ENCODE peak calls at places on chromosomes 4 and X, in six cellular contexts. One of them, this sample, is unnamed.

GRCh38 chr4:98369322-98369721 is 108.1 kb downstream of the RAP1GDS1 start:
- DNase-seq in lung: no peak
- DNase-seq in upper lobe of right lung: no peak
- DNase-seq in suprapubic skin: no peak
- DNase-seq in astrocyte of the spinal cord: no peak
- DNase-seq in body of pancreas: no peak
- DNase-seq in this sample: no peak

GRCh38 chrX:112851161-112851779 is 10.6 kb upstream of the AMOT start:
- DNase-seq in lung: no peak
- DNase-seq in upper lobe of right lung: no peak
- DNase-seq in body of pancreas: no peak
- DNase-seq in astrocyte of the spinal cord: no peak
- DNase-seq in suprapubic skin: no peak
- DNase-seq in this sample: no peak

GRCh38 chr4:144356941-144357381 is 216.4 kb upstream of the GYPA start:
- DNase-seq in lung: no peak
- DNase-seq in body of pancreas: no peak
- DNase-seq in suprapubic skin: no peak
- DNase-seq in astrocyte of the spinal cord: no peak
- DNase-seq in upper lobe of right lung: no peak
- DNase-seq in this sample: peak; percentile 16

GRCh38 chr4:91087743-91088142 is 960.5 kb downstream of the CCSER1 start:
- DNase-seq in suprapubic skin: no peak
- DNase-seq in lung: no peak
- DNase-seq in astrocyte of the spinal cord: no peak
- DNase-seq in body of pancreas: no peak
- DNase-seq in upper lobe of right lung: no peak
- DNase-seq in this sample: peak; percentile 1

GRCh38 chr4:89222171-89222570 is 85.4 kb downstream of the GPRIN3 start:
- DNase-seq in lung: no peak
- DNase-seq in astrocyte of the spinal cord: no peak
- DNase-seq in body of pancreas: no peak
- DNase-seq in suprapubic skin: no peak
- DNase-seq in upper lobe of right lung: no peak
- DNase-seq in this sample: no peak

GRCh38 chr4:114642173-114642780 is 43.7 kb downstream of the UGT8 start:
- DNase-seq in lung: no peak
- DNase-seq in suprapubic skin: no peak
- DNase-seq in body of pancreas: no peak
- DNase-seq in astrocyte of the spinal cord: no peak
- DNase-seq in upper lobe of right lung: no peak
- DNase-seq in this sample: no peak

GRCh38 chr4:53651142-53651720 is 59.9 kb upstream of the LNX1 start:
- DNase-seq in upper lobe of right lung: peak; percentile 69
- DNase-seq in astrocyte of the spinal cord: no peak
- DNase-seq in lung: no peak
- DNase-seq in suprapubic skin: no peak
- DNase-seq in body of pancreas: peak; percentile 64
- DNase-seq in this sample: no peak

GRCh38 chr4:71277353-71277752 is 61.5 kb upstream of the SLC4A4 start:
- DNase-seq in body of pancreas: no peak
- DNase-seq in astrocyte of the spinal cord: no peak
- DNase-seq in suprapubic skin: no peak
- DNase-seq in upper lobe of right lung: no peak
- DNase-seq in lung: no peak
- DNase-seq in this sample: no peak

GRCh38 chrX:24396930-24397277 is 36.5 kb downstream of the SUPT20HL1 start:
- DNase-seq in astrocyte of the spinal cord: no peak
- DNase-seq in upper lobe of right lung: no peak
- DNase-seq in lung: no peak
- DNase-seq in suprapubic skin: no peak
- DNase-seq in body of pancreas: no peak
- DNase-seq in this sample: no peak

GRCh38 chrX:117973175-117974075 is 143.2 kb downstream of the KLHL13 start:
- DNase-seq in body of pancreas: no peak
- DNase-seq in lung: no peak
- DNase-seq in upper lobe of right lung: no peak
- DNase-seq in suprapubic skin: no peak
- DNase-seq in astrocyte of the spinal cord: no peak
- DNase-seq in this sample: no peak

GRCh38 chr4:87116230-87116629 is 104.2 kb downstream of the KLHL8 start:
- DNase-seq in body of pancreas: no peak
- DNase-seq in upper lobe of right lung: no peak
- DNase-seq in lung: no peak
- DNase-seq in suprapubic skin: no peak
- DNase-seq in astrocyte of the spinal cord: peak; percentile 52
- DNase-seq in this sample: peak; percentile 74

GRCh38 chr4:87112063-87112462 is 108.4 kb downstream of the KLHL8 start:
- DNase-seq in body of pancreas: no peak
- DNase-seq in astrocyte of the spinal cord: no peak
- DNase-seq in upper lobe of right lung: no peak
- DNase-seq in lung: no peak
- DNase-seq in suprapubic skin: no peak
- DNase-seq in this sample: peak; percentile 43

GRCh38 chr4:87117051-87117729 is 103.2 kb downstream of the KLHL8 start:
- DNase-seq in astrocyte of the spinal cord: no peak
- DNase-seq in body of pancreas: no peak
- DNase-seq in lung: no peak
- DNase-seq in upper lobe of right lung: no peak
- DNase-seq in suprapubic skin: no peak
- DNase-seq in this sample: no peak

GRCh38 chr4:87117730-87118075 is 102.7 kb downstream of the KLHL8 start:
- DNase-seq in suprapubic skin: no peak
- DNase-seq in upper lobe of right lung: no peak
- DNase-seq in lung: no peak
- DNase-seq in astrocyte of the spinal cord: no peak
- DNase-seq in body of pancreas: no peak
- DNase-seq in this sample: no peak

GRCh38 chr4:87114245-87115062 is 106.0 kb downstream of the KLHL8 start:
- DNase-seq in upper lobe of right lung: no peak
- DNase-seq in body of pancreas: no peak
- DNase-seq in suprapubic skin: no peak
- DNase-seq in astrocyte of the spinal cord: no peak
- DNase-seq in lung: no peak
- DNase-seq in this sample: no peak
- TF ChIP-seq CTCF in upper lobe of right lung: no peak
- TF ChIP-seq CTCF in body of pancreas: no peak
- TF ChIP-seq CTCF in suprapubic skin: no peak
- TF ChIP-seq CTCF in astrocyte of the spinal cord: peak; percentile 21
- TF ChIP-seq CTCF in lung: no peak
- TF ChIP-seq CTCF in this sample: peak; percentile 14

GRCh38 chr4:177699365-177700213 is 257.4 kb upstream of the AGA start:
- DNase-seq in body of pancreas: no peak
- DNase-seq in astrocyte of the spinal cord: peak; percentile 39
- DNase-seq in suprapubic skin: no peak
- DNase-seq in upper lobe of right lung: no peak
- DNase-seq in lung: no peak
- DNase-seq in this sample: peak; percentile 20
- H3K4me3 ChIP-seq in body of pancreas: no peak overlapping the region
- H3K4me3 ChIP-seq in astrocyte of the spinal cord: no peak overlapping the region
- H3K4me3 ChIP-seq in suprapubic skin: no peak overlapping the region
- H3K4me3 ChIP-seq in upper lobe of right lung: no peak overlapping the region
- H3K4me3 ChIP-seq in lung: no peak overlapping the region
- H3K4me3 ChIP-seq in this sample: no peak overlapping the region

DNA sequence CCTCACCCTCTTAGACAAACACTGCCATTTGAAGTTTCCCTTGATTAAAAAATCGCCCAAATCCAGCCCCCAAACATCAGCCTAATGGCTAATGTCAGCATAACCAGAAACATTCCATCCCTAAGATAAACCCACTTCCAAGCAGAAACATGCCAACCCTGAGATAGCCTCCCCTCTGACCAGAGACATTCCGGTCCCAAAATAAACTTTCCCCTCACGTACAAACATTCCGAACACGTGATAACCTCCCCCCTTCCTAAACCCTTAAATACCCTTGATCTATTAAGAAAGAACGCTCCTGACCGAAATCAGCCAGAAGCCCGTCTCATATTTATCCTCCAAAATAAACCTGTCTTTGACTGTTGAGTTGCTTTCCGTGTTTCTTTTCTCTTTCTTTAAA is 237.2 kb downstream of the ASMT start:
- DNase-seq in lung: no peak
- DNase-seq in astrocyte of the spinal cord: no peak
- DNase-seq in body of pancreas: no peak
- DNase-seq in upper lobe of right lung: no peak
- DNase-seq in suprapubic skin: no peak
- DNase-seq in this sample: no peak
- TF ChIP-seq CTCF in lung: no peak
- TF ChIP-seq CTCF in astrocyte of the spinal cord: no peak
- TF ChIP-seq CTCF in body of pancreas: no peak
- TF ChIP-seq CTCF in upper lobe of right lung: no peak
- TF ChIP-seq CTCF in suprapubic skin: no peak
- TF ChIP-seq CTCF in this sample: no peak

GRCh38 chrX:80334583-80334982 is 85.7 kb upstream of the TENT5D start:
- DNase-seq in lung: no peak
- DNase-seq in suprapubic skin: no peak
- DNase-seq in body of pancreas: no peak
- DNase-seq in upper lobe of right lung: no peak
- DNase-seq in astrocyte of the spinal cord: no peak
- DNase-seq in this sample: no peak

GRCh38 chrX:80331285-80331684 is 89.0 kb upstream of the TENT5D start:
- DNase-seq in lung: no peak
- DNase-seq in upper lobe of right lung: no peak
- DNase-seq in body of pancreas: no peak
- DNase-seq in suprapubic skin: no peak
- DNase-seq in astrocyte of the spinal cord: no peak
- DNase-seq in this sample: no peak

GRCh38 chrX:80335062-80335830 is 85.0 kb upstream of the TENT5D start:
- DNase-seq in upper lobe of right lung: peak; percentile 76
- DNase-seq in lung: peak; percentile 47
- DNase-seq in body of pancreas: peak; percentile 73
- DNase-seq in astrocyte of the spinal cord: no peak
- DNase-seq in suprapubic skin: no peak
- DNase-seq in this sample: no peak
- H3K4me3 ChIP-seq in upper lobe of right lung: peak overlapping the region; percentile 33
- H3K4me3 ChIP-seq in lung: peak overlapping the region; percentile 38
- H3K4me3 ChIP-seq in body of pancreas: no peak overlapping the region
- H3K4me3 ChIP-seq in astrocyte of the spinal cord: peak overlapping the region; percentile 12
- H3K4me3 ChIP-seq in suprapubic skin: peak overlapping the region; percentile 42
- H3K4me3 ChIP-seq in this sample: no peak overlapping the region

DNA sequence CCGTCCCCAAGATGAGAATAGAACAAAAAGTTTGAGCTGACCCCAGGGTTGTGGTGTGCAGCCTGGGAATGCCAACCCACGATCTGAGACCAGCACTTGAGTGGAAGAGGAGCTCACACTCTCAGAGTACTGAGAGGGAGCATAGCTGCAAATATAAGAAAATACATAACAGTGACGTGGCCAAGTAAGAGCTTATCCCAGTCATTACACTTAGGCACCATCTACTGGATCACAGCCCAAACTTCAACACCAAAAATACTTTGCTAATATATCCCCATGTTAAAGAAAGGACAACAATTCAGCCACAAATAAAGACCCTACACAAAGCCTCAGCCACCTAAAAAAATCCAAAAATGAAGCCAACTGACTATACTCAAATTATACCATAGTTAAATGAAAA is 33.3 kb upstream of the CXCL6 start:
- DNase-seq in body of pancreas: no peak
- DNase-seq in astrocyte of the spinal cord: peak; percentile 5
- DNase-seq in lung: no peak
- DNase-seq in upper lobe of right lung: no peak
- DNase-seq in suprapubic skin: no peak
- DNase-seq in this sample: peak; percentile 60
- TF ChIP-seq CTCF in body of pancreas: no peak
- TF ChIP-seq CTCF in astrocyte of the spinal cord: no peak
- TF ChIP-seq CTCF in lung: no peak
- TF ChIP-seq CTCF in upper lobe of right lung: no peak
- TF ChIP-seq CTCF in suprapubic skin: no peak
- TF ChIP-seq CTCF in this sample: peak; percentile 29

GRCh38 chr4:87009095-87009648 is 74.4 kb downstream of the AFF1 start:
- DNase-seq in lung: no peak
- DNase-seq in suprapubic skin: no peak
- DNase-seq in body of pancreas: no peak
- DNase-seq in astrocyte of the spinal cord: no peak
- DNase-seq in upper lobe of right lung: no peak
- DNase-seq in this sample: no peak
- H3K4me3 ChIP-seq in lung: no peak overlapping the region
- H3K4me3 ChIP-seq in suprapubic skin: peak overlapping the region; percentile 84
- H3K4me3 ChIP-seq in body of pancreas: no peak overlapping the region
- H3K4me3 ChIP-seq in astrocyte of the spinal cord: no peak overlapping the region
- H3K4me3 ChIP-seq in upper lobe of right lung: peak overlapping the region; percentile 83
- H3K4me3 ChIP-seq in this sample: peak overlapping the region; percentile 86

GRCh38 chrX:132614297-132614696 is 125.5 kb upstream of the MBNL3 start:
- DNase-seq in upper lobe of right lung: no peak
- DNase-seq in astrocyte of the spinal cord: no peak
- DNase-seq in suprapubic skin: no peak
- DNase-seq in body of pancreas: no peak
- DNase-seq in lung: no peak
- DNase-seq in this sample: peak; percentile 6
- TF ChIP-seq CTCF in upper lobe of right lung: no peak
- TF ChIP-seq CTCF in astrocyte of the spinal cord: peak; percentile 51
- TF ChIP-seq CTCF in suprapubic skin: no peak
- TF ChIP-seq CTCF in body of pancreas: peak; percentile 18
- TF ChIP-seq CTCF in lung: no peak
- TF ChIP-seq CTCF in this sample: peak; percentile 54

DNA sequence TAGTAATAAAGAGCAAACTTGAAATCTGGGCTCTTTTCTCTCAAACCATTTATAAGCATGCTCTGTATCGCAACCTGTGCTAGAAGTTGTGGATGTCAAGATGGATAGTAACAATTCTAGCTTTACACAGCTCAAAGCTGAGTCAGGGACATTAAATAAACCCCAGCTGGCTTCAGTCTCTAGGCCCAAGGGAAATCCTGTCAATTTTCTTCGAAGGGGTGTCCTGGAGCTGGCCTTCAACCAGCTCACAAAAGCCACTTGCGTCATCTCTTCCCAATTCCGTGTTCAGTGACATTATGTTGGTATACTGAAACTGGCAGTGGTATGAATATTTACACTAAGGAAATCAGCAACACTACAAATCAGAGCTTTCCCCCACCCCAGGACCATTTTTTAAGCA is 89.8 kb upstream of the PRKG2 start:
- DNase-seq in lung: no peak
- DNase-seq in body of pancreas: no peak
- DNase-seq in astrocyte of the spinal cord: no peak
- DNase-seq in suprapubic skin: no peak
- DNase-seq in upper lobe of right lung: no peak
- DNase-seq in this sample: no peak
- H3K4me3 ChIP-seq in lung: no peak overlapping the region
- H3K4me3 ChIP-seq in body of pancreas: no peak overlapping the region
- H3K4me3 ChIP-seq in astrocyte of the spinal cord: no peak overlapping the region
- H3K4me3 ChIP-seq in suprapubic skin: no peak overlapping the region
- H3K4me3 ChIP-seq in upper lobe of right lung: no peak overlapping the region
- H3K4me3 ChIP-seq in this sample: no peak overlapping the region

GRCh38 chr4:24408640-24409039 is 175.7 kb downstream of the DHX15 start:
- DNase-seq in body of pancreas: no peak
- DNase-seq in suprapubic skin: no peak
- DNase-seq in astrocyte of the spinal cord: no peak
- DNase-seq in lung: no peak
- DNase-seq in upper lobe of right lung: no peak
- DNase-seq in this sample: no peak
- TF ChIP-seq CTCF in body of pancreas: no peak
- TF ChIP-seq CTCF in suprapubic skin: no peak
- TF ChIP-seq CTCF in astrocyte of the spinal cord: no peak
- TF ChIP-seq CTCF in lung: no peak
- TF ChIP-seq CTCF in upper lobe of right lung: no peak
- TF ChIP-seq CTCF in this sample: no peak